ENCODE peak calls at places on chromosomes 4 and X, in nine cellular contexts. One of them, this sample, is unnamed.

GRCh38 chr4:1463088-1463926 is 57.1 kb upstream of the NKX1-1 start:
- DNase-seq in putamen: no peak
- DNase-seq in fibroblast of villous mesenchyme: peak
- DNase-seq in NCI-H345: no peak
- DNase-seq in left cardiac atrium: no peak
- DNase-seq in activated T-helper 1 cell treated with anti-CD3 and anti-CD28 coated beads, Interleukin-2, amount 50 U/mL, for 16 hours: no peak
- DNase-seq in caudate nucleus: no peak
- DNase-seq in HepG2: no peak
- DNase-seq in aorta: peak
- DNase-seq in this sample: no peak

GRCh38 chr4:55543858-55544257 is 2.9 kb downstream of the CLOCK start:
- DNase-seq in putamen: no peak
- DNase-seq in fibroblast of villous mesenchyme: no peak
- DNase-seq in NCI-H345: no peak
- DNase-seq in left cardiac atrium: no peak
- DNase-seq in activated T-helper 1 cell treated with anti-CD3 and anti-CD28 coated beads, Interleukin-2, amount 50 U/mL, for 16 hours: no peak
- DNase-seq in caudate nucleus: no peak
- DNase-seq in HepG2: no peak
- DNase-seq in aorta: no peak
- DNase-seq in this sample: no peak

GRCh38 chr4:8010618-8011017 is 71.0 kb upstream of the AFAP1 start:
- DNase-seq in putamen: peak
- DNase-seq in fibroblast of villous mesenchyme: peak
- DNase-seq in NCI-H345: peak
- DNase-seq in left cardiac atrium: no peak
- DNase-seq in activated T-helper 1 cell treated with anti-CD3 and anti-CD28 coated beads, Interleukin-2, amount 50 U/mL, for 16 hours: no peak
- DNase-seq in caudate nucleus: peak
- DNase-seq in HepG2: peak
- DNase-seq in aorta: peak
- DNase-seq in this sample: peak

GRCh38 chr4:65670331-65671031 is at the start of gene EPHA5:
- DNase-seq in putamen: peak
- DNase-seq in fibroblast of villous mesenchyme: peak
- DNase-seq in NCI-H345: peak
- DNase-seq in left cardiac atrium: peak
- DNase-seq in activated T-helper 1 cell treated with anti-CD3 and anti-CD28 coated beads, Interleukin-2, amount 50 U/mL, for 16 hours: no peak
- DNase-seq in caudate nucleus: peak
- DNase-seq in HepG2: peak
- DNase-seq in aorta: peak
- DNase-seq in this sample: peak

GRCh38 chrX:21946925-21947641 is 6.6 kb downstream of the SMS start:
- DNase-seq in putamen: no peak
- DNase-seq in fibroblast of villous mesenchyme: peak
- DNase-seq in NCI-H345: no peak
- DNase-seq in left cardiac atrium: no peak
- DNase-seq in activated T-helper 1 cell treated with anti-CD3 and anti-CD28 coated beads, Interleukin-2, amount 50 U/mL, for 16 hours: no peak
- DNase-seq in caudate nucleus: no peak
- DNase-seq in HepG2: no peak
- DNase-seq in aorta: no peak
- DNase-seq in this sample: peak

GRCh38 chr4:157444014-157444413 is 223.5 kb downstream of the GRIA2 start:
- DNase-seq in putamen: no peak
- DNase-seq in fibroblast of villous mesenchyme: no peak
- DNase-seq in NCI-H345: no peak
- DNase-seq in left cardiac atrium: no peak
- DNase-seq in activated T-helper 1 cell treated with anti-CD3 and anti-CD28 coated beads, Interleukin-2, amount 50 U/mL, for 16 hours: no peak
- DNase-seq in caudate nucleus: no peak
- DNase-seq in HepG2: no peak
- DNase-seq in aorta: no peak
- DNase-seq in this sample: no peak

GRCh38 chr4:48578132-48578964 is 88.3 kb downstream of the ZAR1 start:
- DNase-seq in putamen: peak
- DNase-seq in fibroblast of villous mesenchyme: peak
- DNase-seq in NCI-H345: peak
- DNase-seq in left cardiac atrium: peak
- DNase-seq in activated T-helper 1 cell treated with anti-CD3 and anti-CD28 coated beads, Interleukin-2, amount 50 U/mL, for 16 hours: peak
- DNase-seq in caudate nucleus: peak
- DNase-seq in HepG2: peak
- DNase-seq in aorta: no peak
- DNase-seq in this sample: peak

GRCh38 chr4:94934201-94934600 is 176.4 kb downstream of the BMPR1B start:
- DNase-seq in putamen: no peak
- DNase-seq in fibroblast of villous mesenchyme: no peak
- DNase-seq in NCI-H345: no peak
- DNase-seq in left cardiac atrium: no peak
- DNase-seq in activated T-helper 1 cell treated with anti-CD3 and anti-CD28 coated beads, Interleukin-2, amount 50 U/mL, for 16 hours: no peak
- DNase-seq in caudate nucleus: no peak
- DNase-seq in HepG2: no peak
- DNase-seq in aorta: no peak
- DNase-seq in this sample: no peak

GRCh38 chr4:158671665-158671914 is at the start of gene C4orf46:
- DNase-seq in putamen: no peak
- DNase-seq in fibroblast of villous mesenchyme: no peak
- DNase-seq in NCI-H345: no peak
- DNase-seq in left cardiac atrium: no peak
- DNase-seq in activated T-helper 1 cell treated with anti-CD3 and anti-CD28 coated beads, Interleukin-2, amount 50 U/mL, for 16 hours: no peak
- DNase-seq in caudate nucleus: no peak
- DNase-seq in HepG2: no peak
- DNase-seq in aorta: no peak
- DNase-seq in this sample: no peak

GRCh38 chr4:3767569-3768288 is 1.5 kb downstream of the ADRA2C start:
- DNase-seq in putamen: no peak
- DNase-seq in fibroblast of villous mesenchyme: peak
- DNase-seq in NCI-H345: peak
- DNase-seq in left cardiac atrium: no peak
- DNase-seq in activated T-helper 1 cell treated with anti-CD3 and anti-CD28 coated beads, Interleukin-2, amount 50 U/mL, for 16 hours: no peak
- DNase-seq in caudate nucleus: no peak
- DNase-seq in HepG2: no peak
- DNase-seq in aorta: no peak
- DNase-seq in this sample: peak

GRCh38 chr4:83961575-83961974 is 425.7 kb downstream of the GPAT3 start:
- DNase-seq in putamen: no peak
- DNase-seq in fibroblast of villous mesenchyme: no peak
- DNase-seq in NCI-H345: no peak
- DNase-seq in left cardiac atrium: no peak
- DNase-seq in activated T-helper 1 cell treated with anti-CD3 and anti-CD28 coated beads, Interleukin-2, amount 50 U/mL, for 16 hours: no peak
- DNase-seq in caudate nucleus: no peak
- DNase-seq in HepG2: no peak
- DNase-seq in aorta: no peak
- DNase-seq in this sample: no peak

GRCh38 chrX:122868626-122869025 is 315.5 kb upstream of the GRIA3 start:
- DNase-seq in putamen: no peak
- DNase-seq in fibroblast of villous mesenchyme: no peak
- DNase-seq in NCI-H345: no peak
- DNase-seq in left cardiac atrium: no peak
- DNase-seq in activated T-helper 1 cell treated with anti-CD3 and anti-CD28 coated beads, Interleukin-2, amount 50 U/mL, for 16 hours: no peak
- DNase-seq in caudate nucleus: no peak
- DNase-seq in HepG2: no peak
- DNase-seq in aorta: no peak
- DNase-seq in this sample: no peak

GRCh38 chr4:143441678-143442077 is 71.8 kb upstream of the SMARCA5 start:
- DNase-seq in putamen: peak
- DNase-seq in fibroblast of villous mesenchyme: no peak
- DNase-seq in NCI-H345: no peak
- DNase-seq in left cardiac atrium: no peak
- DNase-seq in activated T-helper 1 cell treated with anti-CD3 and anti-CD28 coated beads, Interleukin-2, amount 50 U/mL, for 16 hours: no peak
- DNase-seq in caudate nucleus: peak
- DNase-seq in HepG2: no peak
- DNase-seq in aorta: no peak
- DNase-seq in this sample: no peak

GRCh38 chr4:22607382-22607781 is 85.4 kb upstream of the GBA3 start:
- DNase-seq in putamen: peak
- DNase-seq in fibroblast of villous mesenchyme: peak
- DNase-seq in NCI-H345: peak
- DNase-seq in left cardiac atrium: peak
- DNase-seq in activated T-helper 1 cell treated with anti-CD3 and anti-CD28 coated beads, Interleukin-2, amount 50 U/mL, for 16 hours: no peak
- DNase-seq in caudate nucleus: no peak
- DNase-seq in HepG2: peak
- DNase-seq in aorta: no peak
- DNase-seq in this sample: peak

GRCh38 chr4:8191136-8191747 is 7.8 kb upstream of the SH3TC1 start:
- DNase-seq in putamen: peak
- DNase-seq in fibroblast of villous mesenchyme: peak
- DNase-seq in NCI-H345: no peak
- DNase-seq in left cardiac atrium: peak
- DNase-seq in activated T-helper 1 cell treated with anti-CD3 and anti-CD28 coated beads, Interleukin-2, amount 50 U/mL, for 16 hours: no peak
- DNase-seq in caudate nucleus: no peak
- DNase-seq in HepG2: peak
- DNase-seq in aorta: peak
- DNase-seq in this sample: peak

GRCh38 chr4:7817877-7818675 is 121.6 kb downstream of the AFAP1 start:
- DNase-seq in putamen: no peak
- DNase-seq in fibroblast of villous mesenchyme: peak
- DNase-seq in NCI-H345: peak
- DNase-seq in left cardiac atrium: peak
- DNase-seq in activated T-helper 1 cell treated with anti-CD3 and anti-CD28 coated beads, Interleukin-2, amount 50 U/mL, for 16 hours: no peak
- DNase-seq in caudate nucleus: no peak
- DNase-seq in HepG2: no peak
- DNase-seq in aorta: no peak
- DNase-seq in this sample: no peak

GRCh38 chrX:79477691-79478090 is 110.6 kb upstream of the ITM2A start:
- DNase-seq in putamen: no peak
- DNase-seq in fibroblast of villous mesenchyme: no peak
- DNase-seq in NCI-H345: no peak
- DNase-seq in left cardiac atrium: no peak
- DNase-seq in activated T-helper 1 cell treated with anti-CD3 and anti-CD28 coated beads, Interleukin-2, amount 50 U/mL, for 16 hours: no peak
- DNase-seq in caudate nucleus: no peak
- DNase-seq in HepG2: no peak
- DNase-seq in aorta: no peak
- DNase-seq in this sample: no peak

GRCh38 chr4:67861513-67861912 is 22.3 kb downstream of the TMPRSS11D start:
- DNase-seq in putamen: no peak
- DNase-seq in fibroblast of villous mesenchyme: peak
- DNase-seq in NCI-H345: peak
- DNase-seq in left cardiac atrium: no peak
- DNase-seq in activated T-helper 1 cell treated with anti-CD3 and anti-CD28 coated beads, Interleukin-2, amount 50 U/mL, for 16 hours: no peak
- DNase-seq in caudate nucleus: no peak
- DNase-seq in HepG2: no peak
- DNase-seq in aorta: no peak
- DNase-seq in this sample: no peak

GRCh38 chr4:8394806-8395205 is 45.7 kb downstream of the ACOX3 start:
- DNase-seq in putamen: peak
- DNase-seq in fibroblast of villous mesenchyme: no peak
- DNase-seq in NCI-H345: no peak
- DNase-seq in left cardiac atrium: no peak
- DNase-seq in activated T-helper 1 cell treated with anti-CD3 and anti-CD28 coated beads, Interleukin-2, amount 50 U/mL, for 16 hours: no peak
- DNase-seq in caudate nucleus: peak
- DNase-seq in HepG2: no peak
- DNase-seq in aorta: no peak
- DNase-seq in this sample: no peak

GRCh38 chr4:8464376-8464775 is 23.8 kb downstream of the TRMT44 start:
- DNase-seq in putamen: no peak
- DNase-seq in fibroblast of villous mesenchyme: no peak
- DNase-seq in NCI-H345: no peak
- DNase-seq in left cardiac atrium: no peak
- DNase-seq in activated T-helper 1 cell treated with anti-CD3 and anti-CD28 coated beads, Interleukin-2, amount 50 U/mL, for 16 hours: no peak
- DNase-seq in caudate nucleus: no peak
- DNase-seq in HepG2: no peak
- DNase-seq in aorta: no peak
- DNase-seq in this sample: no peak

GRCh38 chrX:70476934-70477733 is 32.5 kb downstream of the DLG3 start:
- DNase-seq in putamen: no peak
- DNase-seq in fibroblast of villous mesenchyme: peak
- DNase-seq in NCI-H345: peak
- DNase-seq in left cardiac atrium: peak
- DNase-seq in activated T-helper 1 cell treated with anti-CD3 and anti-CD28 coated beads, Interleukin-2, amount 50 U/mL, for 16 hours: no peak
- DNase-seq in caudate nucleus: no peak
- DNase-seq in HepG2: no peak
- DNase-seq in aorta: no peak
- DNase-seq in this sample: peak

GRCh38 chrX:1411331-1411730 is 19.4 kb upstream of the SLC25A6 start:
- DNase-seq in putamen: no peak
- DNase-seq in fibroblast of villous mesenchyme: no peak
- DNase-seq in NCI-H345: no peak
- DNase-seq in left cardiac atrium: no peak
- DNase-seq in activated T-helper 1 cell treated with anti-CD3 and anti-CD28 coated beads, Interleukin-2, amount 50 U/mL, for 16 hours: no peak
- DNase-seq in caudate nucleus: no peak
- DNase-seq in HepG2: no peak
- DNase-seq in aorta: peak
- DNase-seq in this sample: no peak

GRCh38 chr4:8897768-8898167 is 26.1 kb upstream of the HMX1 start:
- DNase-seq in putamen: no peak
- DNase-seq in fibroblast of villous mesenchyme: no peak
- DNase-seq in NCI-H345: no peak
- DNase-seq in left cardiac atrium: no peak
- DNase-seq in activated T-helper 1 cell treated with anti-CD3 and anti-CD28 coated beads, Interleukin-2, amount 50 U/mL, for 16 hours: no peak
- DNase-seq in caudate nucleus: no peak
- DNase-seq in HepG2: no peak
- DNase-seq in aorta: no peak
- DNase-seq in this sample: peak

GRCh38 chr4:7067147-7067522 is 729 bp downstream of the GRPEL1 start:
- DNase-seq in putamen: no peak
- DNase-seq in fibroblast of villous mesenchyme: peak
- DNase-seq in NCI-H345: no peak
- DNase-seq in left cardiac atrium: no peak
- DNase-seq in activated T-helper 1 cell treated with anti-CD3 and anti-CD28 coated beads, Interleukin-2, amount 50 U/mL, for 16 hours: peak
- DNase-seq in caudate nucleus: no peak
- DNase-seq in HepG2: peak
- DNase-seq in aorta: peak
- DNase-seq in this sample: no peak

This sample was measured in ELF-1.